ENCODE peak calls at places on chromosome 15, in seven cellular contexts. One of them, this sample, is unnamed.
A peak's percentile ranks its signal among the peaks of the same experiment; 100 is the strongest.

GRCh38 chr15:89399390-89400120 is 64.9 kb upstream of the POLG start:
- DNase-seq in transverse colon: peak; percentile 21
- DNase-seq in uterus: no peak
- DNase-seq in HCT116: no peak
- DNase-seq in body of pancreas: no peak
- DNase-seq in thyroid gland: no peak
- DNase-seq in A549: peak; percentile 84
- DNase-seq in this sample: no peak

GRCh38 chr15:48675436-48675835 is 29.9 kb upstream of the FBN1 start:
- DNase-seq in transverse colon: no peak
- DNase-seq in uterus: no peak
- DNase-seq in HCT116: no peak
- DNase-seq in body of pancreas: no peak
- DNase-seq in thyroid gland: no peak
- DNase-seq in A549: no peak
- DNase-seq in this sample: no peak

GRCh38 chr15:63881431-63881830 is 47.7 kb upstream of the HERC1 start:
- DNase-seq in transverse colon: no peak
- DNase-seq in uterus: no peak
- DNase-seq in HCT116: no peak
- DNase-seq in body of pancreas: no peak
- DNase-seq in thyroid gland: no peak
- DNase-seq in A549: no peak
- DNase-seq in this sample: no peak

GRCh38 chr15:61556037-61556648 is 327.0 kb upstream of the RORA start:
- DNase-seq in transverse colon: no peak
- DNase-seq in uterus: no peak
- DNase-seq in HCT116: no peak
- DNase-seq in body of pancreas: no peak
- DNase-seq in thyroid gland: no peak
- DNase-seq in A549: no peak
- DNase-seq in this sample: no peak

GRCh38 chr15:66720206-66721010 is 18.4 kb downstream of the SMAD6 start:
- DNase-seq in transverse colon: no peak
- DNase-seq in uterus: no peak
- DNase-seq in HCT116: no peak
- DNase-seq in body of pancreas: no peak
- DNase-seq in thyroid gland: peak; percentile 86
- DNase-seq in A549: peak; percentile 44
- DNase-seq in this sample: no peak

GRCh38 chr15:72199721-72200212 is 2.2 kb upstream of the GRAMD2A start:
- DNase-seq in transverse colon: peak; percentile 88
- DNase-seq in uterus: peak; percentile 69
- DNase-seq in HCT116: peak; percentile 65
- DNase-seq in body of pancreas: peak; percentile 81
- DNase-seq in thyroid gland: peak; percentile 86
- DNase-seq in A549: peak; percentile 89
- DNase-seq in this sample: peak; percentile 86

GRCh38 chr15:23403550-23403949 is 43.5 kb downstream of the GOLGA6L2 start:
- DNase-seq in transverse colon: no peak
- DNase-seq in uterus: no peak
- DNase-seq in HCT116: no peak
- DNase-seq in body of pancreas: no peak
- DNase-seq in thyroid gland: no peak
- DNase-seq in A549: no peak
- DNase-seq in this sample: no peak

GRCh38 chr15:82680200-82681102 is 29.2 kb downstream of the AP3B2 start:
- DNase-seq in transverse colon: peak; percentile 72
- DNase-seq in uterus: no peak
- DNase-seq in HCT116: no peak
- DNase-seq in body of pancreas: peak; percentile 92
- DNase-seq in thyroid gland: peak; percentile 85
- DNase-seq in A549: peak; percentile 69
- DNase-seq in this sample: peak; percentile 82

GRCh38 chr15:31292391-31293020 is 34.1 kb upstream of the KLF13 start:
- DNase-seq in transverse colon: no peak
- DNase-seq in uterus: no peak
- DNase-seq in HCT116: no peak
- DNase-seq in body of pancreas: no peak
- DNase-seq in thyroid gland: no peak
- DNase-seq in A549: no peak
- DNase-seq in this sample: peak; percentile 81

GRCh38 chr15:47870956-47871625 is 153.8 kb downstream of the SEMA6D start:
- DNase-seq in transverse colon: no peak
- DNase-seq in uterus: no peak
- DNase-seq in HCT116: no peak
- DNase-seq in body of pancreas: peak; percentile 46
- DNase-seq in thyroid gland: no peak
- DNase-seq in A549: no peak
- DNase-seq in this sample: no peak

GRCh38 chr15:90083954-90084607 is 18.2 kb downstream of the IDH2 start:
- DNase-seq in transverse colon: no peak
- DNase-seq in uterus: no peak
- DNase-seq in HCT116: no peak
- DNase-seq in body of pancreas: no peak
- DNase-seq in thyroid gland: no peak
- DNase-seq in A549: no peak
- DNase-seq in this sample: no peak

GRCh38 chr15:57323806-57324589 is 52.3 kb upstream of the CGNL1 start:
- DNase-seq in transverse colon: peak; percentile 84
- DNase-seq in uterus: no peak
- DNase-seq in HCT116: peak; percentile 90
- DNase-seq in body of pancreas: no peak
- DNase-seq in thyroid gland: no peak
- DNase-seq in A549: peak; percentile 98
- DNase-seq in this sample: peak; percentile 41

GRCh38 chr15:45448066-45448510 is 69.7 kb upstream of the GATM start:
- DNase-seq in transverse colon: no peak
- DNase-seq in uterus: no peak
- DNase-seq in HCT116: no peak
- DNase-seq in body of pancreas: no peak
- DNase-seq in thyroid gland: no peak
- DNase-seq in A549: peak; percentile 24
- DNase-seq in this sample: no peak

GRCh38 chr15:93362821-93363220 is 273.8 kb upstream of the RGMA start:
- DNase-seq in transverse colon: no peak
- DNase-seq in uterus: no peak
- DNase-seq in HCT116: no peak
- DNase-seq in body of pancreas: no peak
- DNase-seq in thyroid gland: no peak
- DNase-seq in A549: no peak
- DNase-seq in this sample: no peak

GRCh38 chr15:84600331-84600686 is 500 bp upstream of the ZSCAN2 start:
- DNase-seq in transverse colon: peak; percentile 91
- DNase-seq in uterus: peak; percentile 82
- DNase-seq in HCT116: peak; percentile 74
- DNase-seq in body of pancreas: peak; percentile 88
- DNase-seq in thyroid gland: peak; percentile 78
- DNase-seq in A549: peak; percentile 92
- DNase-seq in this sample: peak; percentile 89

GRCh38 chr15:49282366-49282765 is 112.3 kb downstream of the GALK2 start:
- DNase-seq in transverse colon: no peak
- DNase-seq in uterus: no peak
- DNase-seq in HCT116: no peak
- DNase-seq in body of pancreas: no peak
- DNase-seq in thyroid gland: no peak
- DNase-seq in A549: no peak
- DNase-seq in this sample: no peak

GRCh38 chr15:91867581-91868026 is 14.1 kb downstream of the SLCO3A1 start:
- DNase-seq in transverse colon: peak; percentile 85
- DNase-seq in uterus: peak; percentile 82
- DNase-seq in HCT116: peak; percentile 61
- DNase-seq in body of pancreas: peak; percentile 50
- DNase-seq in thyroid gland: peak; percentile 77
- DNase-seq in A549: peak; percentile 73
- DNase-seq in this sample: peak; percentile 60

GRCh38 chr15:68700395-68701123 is 120.1 kb downstream of the ANP32A start:
- DNase-seq in transverse colon: peak; percentile 20
- DNase-seq in uterus: peak; percentile 84
- DNase-seq in HCT116: no peak
- DNase-seq in body of pancreas: no peak
- DNase-seq in thyroid gland: peak; percentile 73
- DNase-seq in A549: no peak
- DNase-seq in this sample: peak; percentile 76

GRCh38 chr15:67915374-67916050 is 75.7 kb upstream of the RNU6-1 start:
- DNase-seq in transverse colon: peak; percentile 77
- DNase-seq in uterus: peak; percentile 79
- DNase-seq in HCT116: no peak
- DNase-seq in body of pancreas: peak; percentile 88
- DNase-seq in thyroid gland: peak; percentile 92
- DNase-seq in A549: peak; percentile 97
- DNase-seq in this sample: peak; percentile 51

GRCh38 chr15:43329222-43329959 is 982 bp downstream of the LCMT2 start:
- DNase-seq in transverse colon: peak; percentile 29
- DNase-seq in uterus: peak; percentile 19
- DNase-seq in HCT116: no peak
- DNase-seq in body of pancreas: no peak
- DNase-seq in thyroid gland: peak; percentile 29
- DNase-seq in A549: no peak
- DNase-seq in this sample: peak; percentile 17

GRCh38 chr15:40450047-40450446 is 9.3 kb downstream of the BAHD1 start:
- DNase-seq in transverse colon: no peak
- DNase-seq in uterus: no peak
- DNase-seq in HCT116: no peak
- DNase-seq in body of pancreas: no peak
- DNase-seq in thyroid gland: no peak
- DNase-seq in A549: no peak
- DNase-seq in this sample: no peak

GRCh38 chr15:64151727-64152506 is at the start of gene SNX22:
- DNase-seq in transverse colon: peak; percentile 33
- DNase-seq in uterus: no peak
- DNase-seq in HCT116: no peak
- DNase-seq in body of pancreas: peak; percentile 62
- DNase-seq in thyroid gland: peak; percentile 54
- DNase-seq in A549: no peak
- DNase-seq in this sample: no peak

GRCh38 chr15:67177750-67178149 is 76.7 kb downstream of the AAGAB start:
- DNase-seq in transverse colon: no peak
- DNase-seq in uterus: no peak
- DNase-seq in HCT116: no peak
- DNase-seq in body of pancreas: no peak
- DNase-seq in thyroid gland: no peak
- DNase-seq in A549: no peak
- DNase-seq in this sample: no peak

GRCh38 chr15:61086001-61086400 is 143.1 kb downstream of the RORA start:
- DNase-seq in transverse colon: no peak
- DNase-seq in uterus: no peak
- DNase-seq in HCT116: no peak
- DNase-seq in body of pancreas: no peak
- DNase-seq in thyroid gland: no peak
- DNase-seq in A549: no peak
- DNase-seq in this sample: no peak

GRCh38 chr15:29849716-29850115 is 27.4 kb upstream of the TJP1 start:
- DNase-seq in transverse colon: no peak
- DNase-seq in uterus: no peak
- DNase-seq in HCT116: no peak
- DNase-seq in body of pancreas: no peak
- DNase-seq in thyroid gland: no peak
- DNase-seq in A549: no peak
- DNase-seq in this sample: no peak

GRCh38 chr15:39404767-39405173 is 176.1 kb upstream of the THBS1 start:
- DNase-seq in transverse colon: no peak
- DNase-seq in uterus: no peak
- DNase-seq in HCT116: no peak
- DNase-seq in body of pancreas: no peak
- DNase-seq in thyroid gland: no peak
- DNase-seq in A549: peak; percentile 65
- DNase-seq in this sample: no peak

GRCh38 chr15:69749797-69750196 is 297.2 kb downstream of the RPLP1 start:
- DNase-seq in transverse colon: no peak
- DNase-seq in uterus: no peak
- DNase-seq in HCT116: peak; percentile 13
- DNase-seq in body of pancreas: no peak
- DNase-seq in thyroid gland: no peak
- DNase-seq in A549: peak; percentile 20
- DNase-seq in this sample: no peak

GRCh38 chr15:47477253-47477652 is 240.1 kb upstream of the SEMA6D start:
- DNase-seq in transverse colon: no peak
- DNase-seq in uterus: no peak
- DNase-seq in HCT116: no peak
- DNase-seq in body of pancreas: no peak
- DNase-seq in thyroid gland: peak; percentile 13
- DNase-seq in A549: no peak
- DNase-seq in this sample: no peak

GRCh38 chr15:85472349-85472748 is 91.9 kb downstream of the AKAP13 start:
- DNase-seq in transverse colon: no peak
- DNase-seq in uterus: no peak
- DNase-seq in HCT116: no peak
- DNase-seq in body of pancreas: no peak
- DNase-seq in thyroid gland: no peak
- DNase-seq in A549: no peak
- DNase-seq in this sample: no peak

GRCh38 chr15:89335289-89336041 is 841 bp upstream of the POLG start:
- DNase-seq in transverse colon: peak; percentile 43
- DNase-seq in uterus: no peak
- DNase-seq in HCT116: no peak
- DNase-seq in body of pancreas: no peak
- DNase-seq in thyroid gland: peak; percentile 77
- DNase-seq in A549: no peak
- DNase-seq in this sample: peak; percentile 50

GRCh38 chr15:65304393-65305143 is at the start of gene RNU5B-1:
- DNase-seq in transverse colon: peak; percentile 74
- DNase-seq in uterus: peak; percentile 83
- DNase-seq in HCT116: peak; percentile 97
- DNase-seq in body of pancreas: peak; percentile 58
- DNase-seq in thyroid gland: peak; percentile 49
- DNase-seq in A549: peak; percentile 98
- DNase-seq in this sample: peak; percentile 85
- TF ChIP-seq POLR2A in transverse colon: peak; percentile 99
- TF ChIP-seq POLR2A in uterus: peak; percentile 87
- TF ChIP-seq POLR2A in HCT116: peak; percentile 100
- TF ChIP-seq POLR2A in body of pancreas: peak; percentile 100
- TF ChIP-seq POLR2A in thyroid gland: peak; percentile 93
- TF ChIP-seq POLR2A in A549: peak; percentile 100
- TF ChIP-seq POLR2A in this sample: peak; percentile 69

GRCh38 chr15:78564743-78565096 is 600 bp upstream of the CHRNA5 start:
- DNase-seq in transverse colon: no peak
- DNase-seq in uterus: no peak
- DNase-seq in HCT116: no peak
- DNase-seq in body of pancreas: no peak
- DNase-seq in thyroid gland: no peak
- DNase-seq in A549: no peak
- DNase-seq in this sample: no peak
- H3K27ac ChIP-seq in transverse colon: peak overlapping the region; percentile 88
- H3K27ac ChIP-seq in uterus: peak overlapping the region; percentile 5
- H3K27ac ChIP-seq in HCT116: peak overlapping the region; percentile 9
- H3K27ac ChIP-seq in body of pancreas: no peak overlapping the region
- H3K27ac ChIP-seq in thyroid gland: no peak overlapping the region
- H3K27ac ChIP-seq in A549: peak overlapping the region; percentile 94
- H3K27ac ChIP-seq in this sample: no peak overlapping the region

GRCh38 chr15:77393471-77393840 is 26.4 kb downstream of the PEAK1 start:
- DNase-seq in transverse colon: no peak
- DNase-seq in uterus: no peak
- DNase-seq in HCT116: no peak
- DNase-seq in body of pancreas: no peak
- DNase-seq in thyroid gland: no peak
- DNase-seq in A549: no peak
- DNase-seq in this sample: no peak
- H3K4me3 ChIP-seq in transverse colon: no peak overlapping the region
- H3K4me3 ChIP-seq in uterus: no peak overlapping the region
- H3K4me3 ChIP-seq in HCT116: no peak overlapping the region
- H3K4me3 ChIP-seq in body of pancreas: no peak overlapping the region
- H3K4me3 ChIP-seq in thyroid gland: no peak overlapping the region
- H3K4me3 ChIP-seq in A549: no peak overlapping the region
- H3K4me3 ChIP-seq in this sample: no peak overlapping the region

GRCh38 chr15:80059786-80060489 is 462 bp downstream of the ZFAND6 start:
- DNase-seq in transverse colon: peak; percentile 48
- DNase-seq in uterus: no peak
- DNase-seq in HCT116: peak; percentile 32
- DNase-seq in body of pancreas: peak; percentile 56
- DNase-seq in thyroid gland: peak; percentile 76
- DNase-seq in A549: peak; percentile 62
- DNase-seq in this sample: no peak
- TF ChIP-seq POLR2A in transverse colon: no peak
- TF ChIP-seq POLR2A in uterus: peak; percentile 12
- TF ChIP-seq POLR2A in HCT116: no peak
- TF ChIP-seq POLR2A in body of pancreas: no peak
- TF ChIP-seq POLR2A in thyroid gland: no peak
- TF ChIP-seq POLR2A in A549: peak; percentile 38
- TF ChIP-seq POLR2A in this sample: no peak

This sample was measured in testis.